ENCODE peak calls at places on chromosomes 12 and 14, in ten cellular contexts. T is A673; L is CD8-positive, alpha-beta T cell; O is heart left ventricle; K is fibroblast of mammary gland; F is AG09309; D is mesothelial cell of epicardium; A is endothelial cell of umbilical vein; I is choroid plexus epithelial cell; Z is spleen. X is an unnamed sample.

GRCh38 chr12:77837876-77838291 is 7.2 kb downstream of the NAV3 start:
- DNase-seq in T (no peak), L (no peak), O (peak), K (no peak), F (no peak), D (no peak), A (peak), I (peak), Z (no peak), X (no peak)

GRCh38 chr14:89365071-89365801 is 51.8 kb downstream of the FOXN3 start:
- DNase-seq in T (peak), L (peak), O (no peak), K (peak), F (no peak), D (no peak), A (no peak), I (no peak), Z (no peak), X (no peak)

GRCh38 chr14:47715330-47715729 is 39.9 kb upstream of the MDGA2 start:
- DNase-seq in T (no peak), L (no peak), O (no peak), K (peak), F (no peak), D (no peak), A (no peak), I (peak), Z (no peak), X (no peak)

GRCh38 chr12:42426733-42427132 is 100.8 kb downstream of the PPHLN1 start:
- DNase-seq in T (peak), L (no peak), O (no peak), K (peak), F (no peak), D (no peak), A (peak), I (peak), Z (no peak), X (no peak)

GRCh38 chr12:87953257-87953860 is 75.8 kb downstream of the C12orf50 start:
- DNase-seq in T (peak), L (no peak), O (no peak), K (peak), F (peak), D (no peak), A (peak), I (peak), Z (no peak), X (peak)

GRCh38 chr14:27040552-27040951 is 442.7 kb upstream of the NOVA1 start:
- DNase-seq in T (no peak), L (no peak), O (no peak), K (no peak), F (no peak), D (no peak), A (no peak), I (peak), Z (no peak), X (no peak)

GRCh38 chr12:64744422-64745258 is 14.6 kb downstream of the GNS start:
- DNase-seq in T (no peak), L (no peak), O (no peak), K (peak), F (no peak), D (no peak), A (peak), I (peak), Z (no peak), X (no peak)

GRCh38 chr14:100872641-100873071 is 30.9 kb downstream of the RTL1 start:
- DNase-seq in T (no peak), L (no peak), O (no peak), K (no peak), F (no peak), D (no peak), A (no peak), I (no peak), Z (peak), X (no peak)

GRCh38 chr12:49428652-49429549 is 61.6 kb downstream of the SPATS2 start:
- DNase-seq in T (peak), L (no peak), O (no peak), K (peak), F (peak), D (no peak), A (peak), I (peak), Z (no peak), X (no peak)

GRCh38 chr12:109461049-109461845 is 15.9 kb downstream of the KCTD10 start:
- DNase-seq in T (no peak), L (no peak), O (peak), K (peak), F (no peak), D (no peak), A (peak), I (peak), Z (peak), X (peak)

GRCh38 chr12:22312336-22312735 is 22.2 kb downstream of the ST8SIA1 start:
- DNase-seq in T (no peak), L (no peak), O (peak), K (peak), F (no peak), D (no peak), A (no peak), I (peak), Z (no peak), X (peak)

GRCh38 chr12:46388427-46388992 is 15.9 kb upstream of the SLC38A2 start:
- DNase-seq in T (no peak), L (no peak), O (no peak), K (no peak), F (no peak), D (no peak), A (peak), I (peak), Z (no peak), X (no peak)

GRCh38 chr14:73392329-73393257 is 65.8 kb downstream of the NUMB start:
- DNase-seq in T (no peak), L (no peak), O (no peak), K (no peak), F (no peak), D (no peak), A (no peak), I (no peak), Z (no peak), X (no peak)

GRCh38 chr12:57195655-57196371 is 20.8 kb upstream of the NXPH4 start:
- DNase-seq in T (no peak), L (no peak), O (no peak), K (no peak), F (no peak), D (no peak), A (no peak), I (no peak), Z (no peak), X (no peak)

GRCh38 chr12:57192920-57193319 is 23.7 kb upstream of the NXPH4 start:
- DNase-seq in T (no peak), L (no peak), O (no peak), K (peak), F (no peak), D (no peak), A (no peak), I (no peak), Z (no peak), X (no peak)

GRCh38 chr12:57195186-57195585 is 21.4 kb upstream of the NXPH4 start:
- DNase-seq in T (no peak), L (no peak), O (no peak), K (no peak), F (no peak), D (no peak), A (no peak), I (no peak), Z (no peak), X (no peak)

GRCh38 chr12:57193706-57194245 is 22.8 kb upstream of the NXPH4 start:
- DNase-seq in T (no peak), L (no peak), O (no peak), K (no peak), F (no peak), D (no peak), A (no peak), I (no peak), Z (no peak), X (no peak)

DNA sequence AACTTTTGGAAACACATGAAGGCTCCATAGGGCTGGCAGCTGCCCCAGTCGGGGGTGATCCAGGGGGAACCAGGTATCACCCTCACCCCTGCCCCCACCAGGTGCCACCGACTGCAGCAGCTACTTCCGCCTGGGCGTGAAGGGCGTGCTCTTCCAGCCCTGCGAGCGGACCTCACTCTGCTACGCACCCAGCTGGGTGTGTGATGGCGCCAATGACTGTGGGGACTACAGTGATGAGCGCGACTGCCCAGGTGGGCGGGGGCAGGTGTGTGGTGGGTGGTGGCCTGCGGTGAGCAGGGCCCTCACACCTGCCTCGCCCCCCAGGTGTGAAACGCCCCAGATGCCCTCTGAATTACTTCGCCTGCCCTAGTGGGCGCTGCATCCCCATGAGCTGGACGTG is 22.3 kb upstream of the NXPH4 start:
- DNase-seq in T (no peak), L (no peak), O (no peak), K (no peak), F (no peak), D (no peak), A (no peak), I (no peak), Z (no peak), X (no peak)
- TF ChIP-seq CTCF in T (no peak), L (no peak), O (no peak), K (no peak), F (no peak), D (no peak), A (no peak), I (no peak), Z (no peak), X (no peak)

DNA sequence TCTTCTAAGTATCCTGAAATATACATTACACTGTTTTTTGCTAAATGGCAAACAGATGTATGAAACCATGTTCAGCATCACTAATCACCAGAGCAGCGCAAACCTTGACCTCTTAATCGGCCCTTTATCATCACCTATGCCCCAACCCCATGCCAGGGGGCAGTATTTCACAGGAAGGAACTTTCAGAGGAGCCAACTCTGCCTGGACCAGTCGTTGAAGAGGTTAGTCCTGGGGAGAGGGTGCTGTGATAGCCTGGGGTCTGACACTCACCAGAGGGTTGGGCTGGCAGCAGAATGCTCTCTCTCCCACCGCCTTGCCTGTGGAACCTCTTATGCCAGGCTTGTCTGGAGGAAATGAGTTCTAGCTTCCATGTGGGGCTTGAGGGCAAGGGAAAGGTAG is 411.7 kb downstream of the TMEM117 start:
- DNase-seq in T (peak), L (no peak), O (no peak), K (no peak), F (no peak), D (no peak), A (no peak), I (no peak), Z (no peak), X (no peak)
- TF ChIP-seq CTCF in T (peak), L (no peak), O (no peak), K (peak), F (no peak), D (no peak), A (no peak), I (no peak), Z (no peak), X (no peak)

GRCh38 chr12:57093412-57094193 is 4.7 kb downstream of the NAB2 start:
- DNase-seq in T (peak), L (peak), O (peak), K (peak), F (peak), D (peak), A (peak), I (peak), Z (peak), X (peak)
- TF ChIP-seq CTCF in T (peak), L (peak), O (peak), K (peak), F (peak), D (peak), A (peak), I (peak), Z (peak), X (peak)

GRCh38 chr12:6336079-6336858 is 5.6 kb downstream of the TNFRSF1A start:
- DNase-seq in T (peak), L (peak), O (peak), K (peak), F (peak), D (peak), A (peak), I (peak), Z (peak), X (peak)

GRCh38 chr12:6336859-6337744 is 4.8 kb downstream of the TNFRSF1A start:
- DNase-seq in T (no peak), L (peak), O (no peak), K (no peak), F (no peak), D (no peak), A (peak), I (no peak), Z (peak), X (no peak)

GRCh38 chr12:6334359-6334758 is 7.5 kb downstream of the TNFRSF1A start:
- DNase-seq in T (no peak), L (no peak), O (no peak), K (no peak), F (no peak), D (no peak), A (no peak), I (no peak), Z (no peak), X (no peak)

GRCh38 chr12:6334940-6335450 is 6.9 kb downstream of the TNFRSF1A start:
- DNase-seq in T (no peak), L (no peak), O (no peak), K (peak), F (no peak), D (no peak), A (no peak), I (peak), Z (peak), X (no peak)

DNA sequence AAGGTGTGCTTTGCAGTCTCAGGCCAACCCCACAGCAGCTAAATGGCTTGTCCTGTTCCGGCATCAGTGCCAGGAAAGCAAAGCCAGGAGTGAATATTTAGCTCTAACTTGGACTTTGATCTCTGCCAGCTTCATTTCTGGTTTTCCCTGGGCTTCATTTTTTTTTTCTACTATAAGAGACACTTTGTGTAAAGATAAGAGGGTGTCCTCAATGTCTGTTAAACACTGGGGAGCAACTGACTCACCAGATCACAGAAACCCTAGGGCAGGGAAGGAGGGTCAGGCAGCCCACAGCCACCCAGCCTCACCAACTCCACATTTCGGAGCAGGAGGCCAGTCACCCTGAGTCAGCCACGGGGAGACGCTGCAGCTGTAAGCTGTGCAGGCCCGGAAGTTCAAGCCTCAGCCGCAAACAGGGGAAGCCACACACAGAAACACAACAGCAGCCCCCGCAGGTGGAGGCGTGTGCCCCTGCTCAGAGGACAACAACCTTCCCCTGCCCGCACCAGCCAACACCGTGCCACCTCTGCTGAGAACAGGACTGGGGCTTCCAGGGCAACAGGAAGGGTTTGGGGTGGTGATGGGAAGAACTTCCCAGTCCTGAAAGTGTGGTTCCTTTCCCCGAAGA is 6.3 kb downstream of the TNFRSF1A start:
- DNase-seq in T (peak), L (peak), O (peak), K (peak), F (no peak), D (no peak), A (peak), I (peak), Z (peak), X (peak)
- TF ChIP-seq CTCF in T (peak), L (peak), O (peak), K (peak), F (peak), D (no peak), A (peak), I (peak), Z (peak), X (no peak)

X was measured in Calu3.